ENCODE peak calls at places on chromosomes 12 and 14, in eight cellular contexts. One of them, this sample, is unnamed.

GRCh38 chr12:48681416-48681737 is 661 bp downstream of the KANSL2 start:
- DNase-seq in activated CD4-positive, alpha-beta T cell treated with anti-CD3 and anti-CD28 coated beads, Interleukin-2, amount 50 U/mL, for 4 hours: no peak
- DNase-seq in NCI-H187 treated with DMSO at 0.1 percent for 48 hours: no peak
- DNase-seq in NCI-H1105 treated with DMSO at 0.1 percent for 48 hours: peak; percentile 1
- DNase-seq in coronary artery: no peak
- DNase-seq in fibroblast of mammary gland: peak; percentile 19
- DNase-seq in HTR-8/SVneo: peak; percentile 10
- DNase-seq in AG09309: no peak
- DNase-seq in this sample: peak; percentile 19

GRCh38 chr14:24186831-24187537 is 1.6 kb downstream of the IPO4 start:
- DNase-seq in activated CD4-positive, alpha-beta T cell treated with anti-CD3 and anti-CD28 coated beads, Interleukin-2, amount 50 U/mL, for 4 hours: no peak
- DNase-seq in NCI-H187 treated with DMSO at 0.1 percent for 48 hours: no peak
- DNase-seq in NCI-H1105 treated with DMSO at 0.1 percent for 48 hours: no peak
- DNase-seq in coronary artery: no peak
- DNase-seq in fibroblast of mammary gland: no peak
- DNase-seq in HTR-8/SVneo: no peak
- DNase-seq in AG09309: no peak
- DNase-seq in this sample: no peak

GRCh38 chr12:98594050-98594853 is 766 bp downstream of the SLC25A3 start:
- DNase-seq in activated CD4-positive, alpha-beta T cell treated with anti-CD3 and anti-CD28 coated beads, Interleukin-2, amount 50 U/mL, for 4 hours: no peak
- DNase-seq in NCI-H187 treated with DMSO at 0.1 percent for 48 hours: no peak
- DNase-seq in NCI-H1105 treated with DMSO at 0.1 percent for 48 hours: peak; percentile 36
- DNase-seq in coronary artery: peak; percentile 80
- DNase-seq in fibroblast of mammary gland: no peak
- DNase-seq in HTR-8/SVneo: no peak
- DNase-seq in AG09309: no peak
- DNase-seq in this sample: no peak

GRCh38 chr12:18275974-18276373 is 14.7 kb downstream of the PIK3C2G start:
- DNase-seq in activated CD4-positive, alpha-beta T cell treated with anti-CD3 and anti-CD28 coated beads, Interleukin-2, amount 50 U/mL, for 4 hours: no peak
- DNase-seq in NCI-H187 treated with DMSO at 0.1 percent for 48 hours: no peak
- DNase-seq in NCI-H1105 treated with DMSO at 0.1 percent for 48 hours: no peak
- DNase-seq in coronary artery: no peak
- DNase-seq in fibroblast of mammary gland: no peak
- DNase-seq in HTR-8/SVneo: peak; percentile 11
- DNase-seq in AG09309: no peak
- DNase-seq in this sample: no peak

GRCh38 chr12:119208626-119209061 is 29.9 kb downstream of the HSPB8 start:
- DNase-seq in activated CD4-positive, alpha-beta T cell treated with anti-CD3 and anti-CD28 coated beads, Interleukin-2, amount 50 U/mL, for 4 hours: no peak
- DNase-seq in NCI-H187 treated with DMSO at 0.1 percent for 48 hours: no peak
- DNase-seq in NCI-H1105 treated with DMSO at 0.1 percent for 48 hours: no peak
- DNase-seq in coronary artery: peak; percentile 90
- DNase-seq in fibroblast of mammary gland: peak; percentile 68
- DNase-seq in HTR-8/SVneo: no peak
- DNase-seq in AG09309: no peak
- DNase-seq in this sample: peak; percentile 54

GRCh38 chr12:132400011-132400641 is 70.7 kb upstream of the GALNT9 start:
- DNase-seq in activated CD4-positive, alpha-beta T cell treated with anti-CD3 and anti-CD28 coated beads, Interleukin-2, amount 50 U/mL, for 4 hours: no peak
- DNase-seq in NCI-H187 treated with DMSO at 0.1 percent for 48 hours: no peak
- DNase-seq in NCI-H1105 treated with DMSO at 0.1 percent for 48 hours: no peak
- DNase-seq in coronary artery: no peak
- DNase-seq in fibroblast of mammary gland: no peak
- DNase-seq in HTR-8/SVneo: no peak
- DNase-seq in AG09309: no peak
- DNase-seq in this sample: no peak

GRCh38 chr12:12449533-12450025 is 92.7 kb downstream of the BORCS5 start:
- DNase-seq in activated CD4-positive, alpha-beta T cell treated with anti-CD3 and anti-CD28 coated beads, Interleukin-2, amount 50 U/mL, for 4 hours: no peak
- DNase-seq in NCI-H187 treated with DMSO at 0.1 percent for 48 hours: no peak
- DNase-seq in NCI-H1105 treated with DMSO at 0.1 percent for 48 hours: peak; percentile 76
- DNase-seq in coronary artery: no peak
- DNase-seq in fibroblast of mammary gland: peak; percentile 49
- DNase-seq in HTR-8/SVneo: no peak
- DNase-seq in AG09309: no peak
- DNase-seq in this sample: peak; percentile 66

GRCh38 chr12:110249716-110250225 is 31.3 kb upstream of the ATP2A2 start:
- DNase-seq in activated CD4-positive, alpha-beta T cell treated with anti-CD3 and anti-CD28 coated beads, Interleukin-2, amount 50 U/mL, for 4 hours: no peak
- DNase-seq in NCI-H187 treated with DMSO at 0.1 percent for 48 hours: no peak
- DNase-seq in NCI-H1105 treated with DMSO at 0.1 percent for 48 hours: no peak
- DNase-seq in coronary artery: no peak
- DNase-seq in fibroblast of mammary gland: no peak
- DNase-seq in HTR-8/SVneo: no peak
- DNase-seq in AG09309: no peak
- DNase-seq in this sample: no peak

GRCh38 chr12:113173081-113173698 is 12.1 kb downstream of the DDX54 start:
- DNase-seq in activated CD4-positive, alpha-beta T cell treated with anti-CD3 and anti-CD28 coated beads, Interleukin-2, amount 50 U/mL, for 4 hours: no peak
- DNase-seq in NCI-H187 treated with DMSO at 0.1 percent for 48 hours: no peak
- DNase-seq in NCI-H1105 treated with DMSO at 0.1 percent for 48 hours: no peak
- DNase-seq in coronary artery: no peak
- DNase-seq in fibroblast of mammary gland: no peak
- DNase-seq in HTR-8/SVneo: no peak
- DNase-seq in AG09309: no peak
- DNase-seq in this sample: no peak

GRCh38 chr12:63857771-63858670 is 13.5 kb downstream of the SRGAP1 start:
- DNase-seq in activated CD4-positive, alpha-beta T cell treated with anti-CD3 and anti-CD28 coated beads, Interleukin-2, amount 50 U/mL, for 4 hours: no peak
- DNase-seq in NCI-H187 treated with DMSO at 0.1 percent for 48 hours: no peak
- DNase-seq in NCI-H1105 treated with DMSO at 0.1 percent for 48 hours: no peak
- DNase-seq in coronary artery: no peak
- DNase-seq in fibroblast of mammary gland: peak; percentile 30
- DNase-seq in HTR-8/SVneo: no peak
- DNase-seq in AG09309: peak; percentile 16
- DNase-seq in this sample: no peak

GRCh38 chr12:4086481-4086880 is 187.1 kb upstream of the CCND2 start:
- DNase-seq in activated CD4-positive, alpha-beta T cell treated with anti-CD3 and anti-CD28 coated beads, Interleukin-2, amount 50 U/mL, for 4 hours: no peak
- DNase-seq in NCI-H187 treated with DMSO at 0.1 percent for 48 hours: no peak
- DNase-seq in NCI-H1105 treated with DMSO at 0.1 percent for 48 hours: no peak
- DNase-seq in coronary artery: no peak
- DNase-seq in fibroblast of mammary gland: no peak
- DNase-seq in HTR-8/SVneo: no peak
- DNase-seq in AG09309: no peak
- DNase-seq in this sample: no peak

GRCh38 chr14:55781046-55781445 is 201.0 kb downstream of the KTN1 start:
- DNase-seq in activated CD4-positive, alpha-beta T cell treated with anti-CD3 and anti-CD28 coated beads, Interleukin-2, amount 50 U/mL, for 4 hours: no peak
- DNase-seq in NCI-H187 treated with DMSO at 0.1 percent for 48 hours: no peak
- DNase-seq in NCI-H1105 treated with DMSO at 0.1 percent for 48 hours: no peak
- DNase-seq in coronary artery: no peak
- DNase-seq in fibroblast of mammary gland: no peak
- DNase-seq in HTR-8/SVneo: no peak
- DNase-seq in AG09309: no peak
- DNase-seq in this sample: no peak

GRCh38 chr12:106583578-106584103 is 837 bp downstream of the RFX4 start:
- DNase-seq in activated CD4-positive, alpha-beta T cell treated with anti-CD3 and anti-CD28 coated beads, Interleukin-2, amount 50 U/mL, for 4 hours: no peak
- DNase-seq in NCI-H187 treated with DMSO at 0.1 percent for 48 hours: no peak
- DNase-seq in NCI-H1105 treated with DMSO at 0.1 percent for 48 hours: peak; percentile 31
- DNase-seq in coronary artery: no peak
- DNase-seq in fibroblast of mammary gland: peak; percentile 25
- DNase-seq in HTR-8/SVneo: no peak
- DNase-seq in AG09309: no peak
- DNase-seq in this sample: peak; percentile 22

GRCh38 chr12:92079054-92079385 is 66.6 kb downstream of the BTG1 start:
- DNase-seq in activated CD4-positive, alpha-beta T cell treated with anti-CD3 and anti-CD28 coated beads, Interleukin-2, amount 50 U/mL, for 4 hours: no peak
- DNase-seq in NCI-H187 treated with DMSO at 0.1 percent for 48 hours: no peak
- DNase-seq in NCI-H1105 treated with DMSO at 0.1 percent for 48 hours: no peak
- DNase-seq in coronary artery: no peak
- DNase-seq in fibroblast of mammary gland: peak; percentile 69
- DNase-seq in HTR-8/SVneo: no peak
- DNase-seq in AG09309: no peak
- DNase-seq in this sample: no peak

GRCh38 chr12:120381752-120382419 is 12.9 kb upstream of the MSI1 start:
- DNase-seq in activated CD4-positive, alpha-beta T cell treated with anti-CD3 and anti-CD28 coated beads, Interleukin-2, amount 50 U/mL, for 4 hours: no peak
- DNase-seq in NCI-H187 treated with DMSO at 0.1 percent for 48 hours: no peak
- DNase-seq in NCI-H1105 treated with DMSO at 0.1 percent for 48 hours: no peak
- DNase-seq in coronary artery: no peak
- DNase-seq in fibroblast of mammary gland: peak; percentile 16
- DNase-seq in HTR-8/SVneo: no peak
- DNase-seq in AG09309: no peak
- DNase-seq in this sample: no peak

GRCh38 chr14:75563931-75564330 is 14.5 kb upstream of the FLVCR2 start:
- DNase-seq in activated CD4-positive, alpha-beta T cell treated with anti-CD3 and anti-CD28 coated beads, Interleukin-2, amount 50 U/mL, for 4 hours: no peak
- DNase-seq in NCI-H187 treated with DMSO at 0.1 percent for 48 hours: peak; percentile 41
- DNase-seq in NCI-H1105 treated with DMSO at 0.1 percent for 48 hours: no peak
- DNase-seq in coronary artery: no peak
- DNase-seq in fibroblast of mammary gland: no peak
- DNase-seq in HTR-8/SVneo: no peak
- DNase-seq in AG09309: no peak
- DNase-seq in this sample: peak; percentile 23

GRCh38 chr14:84857129-84857528 is 672.8 kb upstream of the FLRT2 start:
- DNase-seq in activated CD4-positive, alpha-beta T cell treated with anti-CD3 and anti-CD28 coated beads, Interleukin-2, amount 50 U/mL, for 4 hours: no peak
- DNase-seq in NCI-H187 treated with DMSO at 0.1 percent for 48 hours: no peak
- DNase-seq in NCI-H1105 treated with DMSO at 0.1 percent for 48 hours: no peak
- DNase-seq in coronary artery: no peak
- DNase-seq in fibroblast of mammary gland: no peak
- DNase-seq in HTR-8/SVneo: no peak
- DNase-seq in AG09309: no peak
- DNase-seq in this sample: no peak

GRCh38 chr12:48143898-48144297 is 13.4 kb downstream of the ASB8 start:
- DNase-seq in activated CD4-positive, alpha-beta T cell treated with anti-CD3 and anti-CD28 coated beads, Interleukin-2, amount 50 U/mL, for 4 hours: no peak
- DNase-seq in NCI-H187 treated with DMSO at 0.1 percent for 48 hours: no peak
- DNase-seq in NCI-H1105 treated with DMSO at 0.1 percent for 48 hours: no peak
- DNase-seq in coronary artery: no peak
- DNase-seq in fibroblast of mammary gland: no peak
- DNase-seq in HTR-8/SVneo: no peak
- DNase-seq in AG09309: no peak
- DNase-seq in this sample: no peak

GRCh38 chr12:93645702-93646101 is 31.5 kb upstream of the CRADD start:
- DNase-seq in activated CD4-positive, alpha-beta T cell treated with anti-CD3 and anti-CD28 coated beads, Interleukin-2, amount 50 U/mL, for 4 hours: no peak
- DNase-seq in NCI-H187 treated with DMSO at 0.1 percent for 48 hours: no peak
- DNase-seq in NCI-H1105 treated with DMSO at 0.1 percent for 48 hours: no peak
- DNase-seq in coronary artery: no peak
- DNase-seq in fibroblast of mammary gland: peak; percentile 57
- DNase-seq in HTR-8/SVneo: no peak
- DNase-seq in AG09309: no peak
- DNase-seq in this sample: no peak

GRCh38 chr12:56637621-56638020 is 7.5 kb upstream of the BAZ2A start:
- DNase-seq in activated CD4-positive, alpha-beta T cell treated with anti-CD3 and anti-CD28 coated beads, Interleukin-2, amount 50 U/mL, for 4 hours: no peak
- DNase-seq in NCI-H187 treated with DMSO at 0.1 percent for 48 hours: no peak
- DNase-seq in NCI-H1105 treated with DMSO at 0.1 percent for 48 hours: no peak
- DNase-seq in coronary artery: no peak
- DNase-seq in fibroblast of mammary gland: no peak
- DNase-seq in HTR-8/SVneo: no peak
- DNase-seq in AG09309: no peak
- DNase-seq in this sample: no peak

GRCh38 chr14:61564623-61565091 is 130.7 kb upstream of the HIF1A start:
- DNase-seq in activated CD4-positive, alpha-beta T cell treated with anti-CD3 and anti-CD28 coated beads, Interleukin-2, amount 50 U/mL, for 4 hours: no peak
- DNase-seq in NCI-H187 treated with DMSO at 0.1 percent for 48 hours: no peak
- DNase-seq in NCI-H1105 treated with DMSO at 0.1 percent for 48 hours: no peak
- DNase-seq in coronary artery: no peak
- DNase-seq in fibroblast of mammary gland: peak; percentile 97
- DNase-seq in HTR-8/SVneo: peak; percentile 96
- DNase-seq in AG09309: peak; percentile 86
- DNase-seq in this sample: no peak

GRCh38 chr12:121283388-121283787 is 13.1 kb downstream of the CAMKK2 start:
- DNase-seq in activated CD4-positive, alpha-beta T cell treated with anti-CD3 and anti-CD28 coated beads, Interleukin-2, amount 50 U/mL, for 4 hours: no peak
- DNase-seq in NCI-H187 treated with DMSO at 0.1 percent for 48 hours: no peak
- DNase-seq in NCI-H1105 treated with DMSO at 0.1 percent for 48 hours: no peak
- DNase-seq in coronary artery: no peak
- DNase-seq in fibroblast of mammary gland: no peak
- DNase-seq in HTR-8/SVneo: no peak
- DNase-seq in AG09309: no peak
- DNase-seq in this sample: no peak

GRCh38 chr14:104120281-104120741 is 18.1 kb upstream of the KIF26A start:
- DNase-seq in activated CD4-positive, alpha-beta T cell treated with anti-CD3 and anti-CD28 coated beads, Interleukin-2, amount 50 U/mL, for 4 hours: no peak
- DNase-seq in NCI-H187 treated with DMSO at 0.1 percent for 48 hours: no peak
- DNase-seq in NCI-H1105 treated with DMSO at 0.1 percent for 48 hours: no peak
- DNase-seq in coronary artery: no peak
- DNase-seq in fibroblast of mammary gland: no peak
- DNase-seq in HTR-8/SVneo: no peak
- DNase-seq in AG09309: no peak
- DNase-seq in this sample: no peak

GRCh38 chr14:86739761-86740160 is 1209.8 kb downstream of the FLRT2 start:
- DNase-seq in activated CD4-positive, alpha-beta T cell treated with anti-CD3 and anti-CD28 coated beads, Interleukin-2, amount 50 U/mL, for 4 hours: no peak
- DNase-seq in NCI-H187 treated with DMSO at 0.1 percent for 48 hours: no peak
- DNase-seq in NCI-H1105 treated with DMSO at 0.1 percent for 48 hours: no peak
- DNase-seq in coronary artery: no peak
- DNase-seq in fibroblast of mammary gland: no peak
- DNase-seq in HTR-8/SVneo: no peak
- DNase-seq in AG09309: no peak
- DNase-seq in this sample: no peak

GRCh38 chr12:25884920-25885234 is 73.6 kb upstream of the RASSF8 start:
- DNase-seq in activated CD4-positive, alpha-beta T cell treated with anti-CD3 and anti-CD28 coated beads, Interleukin-2, amount 50 U/mL, for 4 hours: no peak
- DNase-seq in NCI-H187 treated with DMSO at 0.1 percent for 48 hours: no peak
- DNase-seq in NCI-H1105 treated with DMSO at 0.1 percent for 48 hours: no peak
- DNase-seq in coronary artery: no peak
- DNase-seq in fibroblast of mammary gland: no peak
- DNase-seq in HTR-8/SVneo: no peak
- DNase-seq in AG09309: no peak
- DNase-seq in this sample: no peak

GRCh38 chr12:53451661-53452158 is at the start of gene PCBP2:
- DNase-seq in activated CD4-positive, alpha-beta T cell treated with anti-CD3 and anti-CD28 coated beads, Interleukin-2, amount 50 U/mL, for 4 hours: peak; percentile 96
- DNase-seq in NCI-H187 treated with DMSO at 0.1 percent for 48 hours: peak; percentile 99
- DNase-seq in NCI-H1105 treated with DMSO at 0.1 percent for 48 hours: peak; percentile 94
- DNase-seq in coronary artery: peak; percentile 99
- DNase-seq in fibroblast of mammary gland: peak; percentile 99
- DNase-seq in HTR-8/SVneo: peak; percentile 93
- DNase-seq in AG09309: peak; percentile 98
- DNase-seq in this sample: peak; percentile 98

GRCh38 chr14:71720978-71721624 is 211.1 kb upstream of the RGS6 start:
- DNase-seq in activated CD4-positive, alpha-beta T cell treated with anti-CD3 and anti-CD28 coated beads, Interleukin-2, amount 50 U/mL, for 4 hours: no peak
- DNase-seq in NCI-H187 treated with DMSO at 0.1 percent for 48 hours: peak; percentile 19
- DNase-seq in NCI-H1105 treated with DMSO at 0.1 percent for 48 hours: peak; percentile 32
- DNase-seq in coronary artery: no peak
- DNase-seq in fibroblast of mammary gland: peak; percentile 87
- DNase-seq in HTR-8/SVneo: peak; percentile 83
- DNase-seq in AG09309: no peak
- DNase-seq in this sample: no peak

GRCh38 chr12:84336231-84336630 is 576.4 kb downstream of the SLC6A15 start:
- DNase-seq in activated CD4-positive, alpha-beta T cell treated with anti-CD3 and anti-CD28 coated beads, Interleukin-2, amount 50 U/mL, for 4 hours: no peak
- DNase-seq in NCI-H187 treated with DMSO at 0.1 percent for 48 hours: no peak
- DNase-seq in NCI-H1105 treated with DMSO at 0.1 percent for 48 hours: no peak
- DNase-seq in coronary artery: no peak
- DNase-seq in fibroblast of mammary gland: peak; percentile 8
- DNase-seq in HTR-8/SVneo: no peak
- DNase-seq in AG09309: no peak
- DNase-seq in this sample: no peak

GRCh38 chr14:103102689-103103260 is 8.2 kb downstream of the EXOC3L4 start:
- DNase-seq in activated CD4-positive, alpha-beta T cell treated with anti-CD3 and anti-CD28 coated beads, Interleukin-2, amount 50 U/mL, for 4 hours: no peak
- DNase-seq in NCI-H187 treated with DMSO at 0.1 percent for 48 hours: no peak
- DNase-seq in NCI-H1105 treated with DMSO at 0.1 percent for 48 hours: no peak
- DNase-seq in coronary artery: no peak
- DNase-seq in fibroblast of mammary gland: no peak
- DNase-seq in HTR-8/SVneo: no peak
- DNase-seq in AG09309: no peak
- DNase-seq in this sample: no peak

GRCh38 chr14:97900187-97900586 is 1103.0 kb downstream of the VRK1 start:
- DNase-seq in activated CD4-positive, alpha-beta T cell treated with anti-CD3 and anti-CD28 coated beads, Interleukin-2, amount 50 U/mL, for 4 hours: no peak
- DNase-seq in NCI-H187 treated with DMSO at 0.1 percent for 48 hours: no peak
- DNase-seq in NCI-H1105 treated with DMSO at 0.1 percent for 48 hours: no peak
- DNase-seq in coronary artery: no peak
- DNase-seq in fibroblast of mammary gland: no peak
- DNase-seq in HTR-8/SVneo: no peak
- DNase-seq in AG09309: no peak
- DNase-seq in this sample: no peak

GRCh38 chr12:124995200-124995961 is 1.9 kb downstream of the BRI3BP start:
- DNase-seq in activated CD4-positive, alpha-beta T cell treated with anti-CD3 and anti-CD28 coated beads, Interleukin-2, amount 50 U/mL, for 4 hours: no peak
- DNase-seq in NCI-H187 treated with DMSO at 0.1 percent for 48 hours: no peak
- DNase-seq in NCI-H1105 treated with DMSO at 0.1 percent for 48 hours: no peak
- DNase-seq in coronary artery: no peak
- DNase-seq in fibroblast of mammary gland: no peak
- DNase-seq in HTR-8/SVneo: no peak
- DNase-seq in AG09309: no peak
- DNase-seq in this sample: no peak

GRCh38 chr14:32407170-32407569 is 78.1 kb downstream of the AKAP6 start:
- DNase-seq in activated CD4-positive, alpha-beta T cell treated with anti-CD3 and anti-CD28 coated beads, Interleukin-2, amount 50 U/mL, for 4 hours: no peak
- DNase-seq in NCI-H187 treated with DMSO at 0.1 percent for 48 hours: no peak
- DNase-seq in NCI-H1105 treated with DMSO at 0.1 percent for 48 hours: no peak
- DNase-seq in coronary artery: no peak
- DNase-seq in fibroblast of mammary gland: peak; percentile 34
- DNase-seq in HTR-8/SVneo: no peak
- DNase-seq in AG09309: no peak
- DNase-seq in this sample: no peak

GRCh38 chr14:67240168-67240932 is 885 bp upstream of the PALS1 start:
- DNase-seq in activated CD4-positive, alpha-beta T cell treated with anti-CD3 and anti-CD28 coated beads, Interleukin-2, amount 50 U/mL, for 4 hours: no peak
- DNase-seq in NCI-H187 treated with DMSO at 0.1 percent for 48 hours: no peak
- DNase-seq in NCI-H1105 treated with DMSO at 0.1 percent for 48 hours: no peak
- DNase-seq in coronary artery: peak; percentile 89
- DNase-seq in fibroblast of mammary gland: peak; percentile 7
- DNase-seq in HTR-8/SVneo: peak; percentile 88
- DNase-seq in AG09309: no peak
- DNase-seq in this sample: peak; percentile 39

GRCh38 chr14:91078095-91078737 is 17.8 kb upstream of the RPS6KA5 start:
- DNase-seq in activated CD4-positive, alpha-beta T cell treated with anti-CD3 and anti-CD28 coated beads, Interleukin-2, amount 50 U/mL, for 4 hours: peak; percentile 24
- DNase-seq in NCI-H187 treated with DMSO at 0.1 percent for 48 hours: no peak
- DNase-seq in NCI-H1105 treated with DMSO at 0.1 percent for 48 hours: no peak
- DNase-seq in coronary artery: no peak
- DNase-seq in fibroblast of mammary gland: no peak
- DNase-seq in HTR-8/SVneo: no peak
- DNase-seq in AG09309: no peak
- DNase-seq in this sample: no peak